ENCODE peak calls at places on chromosomes 6 and 20, in eight cellular contexts. D is GM12865, G is nephron progenitor cell, A is breast epithelium, R is upper lobe of right lung, U is ascending aorta, Z is prostate gland, I is B cell. Q is an unnamed sample.

GRCh38 chr20:46491354-46491753 is 22.0 kb downstream of the ZNF334 start:
- DNase-seq in D (no peak), G (no peak), A (no peak), R (no peak), U (no peak), Z (no peak), I (no peak), Q (no peak)

GRCh38 chr6:2162089-2162465 is 83.3 kb downstream of the GMDS start:
- DNase-seq in D (no peak), G (no peak), A (no peak), R (no peak), U (no peak), Z (no peak), I (no peak), Q (no peak)

GRCh38 chr6:27280064-27280539 is 32.0 kb downstream of the POM121L2 start:
- DNase-seq in D (peak), G (peak), A (no peak), R (no peak), U (no peak), Z (no peak), I (no peak), Q (peak)

GRCh38 chr6:130933712-130934200 is 106.5 kb downstream of the SMLR1 start:
- DNase-seq in D (no peak), G (no peak), A (no peak), R (no peak), U (no peak), Z (no peak), I (no peak), Q (no peak)

GRCh38 chr6:116278478-116278822 is 1.3 kb downstream of the TSPYL1 start:
- DNase-seq in D (no peak), G (no peak), A (no peak), R (no peak), U (no peak), Z (no peak), I (no peak), Q (no peak)

GRCh38 chr20:62553136-62553837 is 77.5 kb upstream of the GATA5 start:
- DNase-seq in D (no peak), G (no peak), A (no peak), R (no peak), U (no peak), Z (no peak), I (no peak), Q (no peak)

GRCh38 chr6:39294133-39294532 is 20.1 kb downstream of the KCNK17 start:
- DNase-seq in D (no peak), G (no peak), A (no peak), R (no peak), U (no peak), Z (no peak), I (no peak), Q (no peak)

GRCh38 chr20:17026346-17026745 is 200.5 kb upstream of the PCSK2 start:
- DNase-seq in D (no peak), G (no peak), A (no peak), R (no peak), U (no peak), Z (no peak), I (no peak), Q (no peak)

GRCh38 chr6:157392927-157393666 is 12.1 kb downstream of the ZDHHC14 start:
- DNase-seq in D (no peak), G (no peak), A (no peak), R (no peak), U (no peak), Z (no peak), I (no peak), Q (no peak)

GRCh38 chr20:50248104-50248631 is 57.5 kb downstream of the CEBPB start:
- DNase-seq in D (no peak), G (no peak), A (no peak), R (no peak), U (no peak), Z (no peak), I (no peak), Q (no peak)

GRCh38 chr6:139855741-139856206 is 481.3 kb upstream of the CITED2 start:
- DNase-seq in D (no peak), G (no peak), A (no peak), R (no peak), U (no peak), Z (no peak), I (no peak), Q (no peak)

GRCh38 chr6:63371087-63371486 is 51.3 kb upstream of the LGSN start:
- DNase-seq in D (no peak), G (no peak), A (no peak), R (no peak), U (no peak), Z (no peak), I (no peak), Q (no peak)

GRCh38 chr6:134177753-134178229 is 125.4 kb upstream of the SLC2A12 start:
- DNase-seq in D (no peak), G (no peak), A (no peak), R (no peak), U (no peak), Z (no peak), I (no peak), Q (no peak)

GRCh38 chr6:142913511-142914047 is 31.4 kb downstream of the HIVEP2 start:
- DNase-seq in D (peak), G (no peak), A (no peak), R (peak), U (peak), Z (no peak), I (peak), Q (peak)

GRCh38 chr6:152368761-152369624 is 268.2 kb downstream of the SYNE1 start:
- DNase-seq in D (no peak), G (no peak), A (no peak), R (no peak), U (no peak), Z (no peak), I (no peak), Q (no peak)

GRCh38 chr20:59749293-59749680 is 144.9 kb downstream of the PHACTR3 start:
- DNase-seq in D (no peak), G (no peak), A (no peak), R (no peak), U (no peak), Z (no peak), I (no peak), Q (no peak)

GRCh38 chr6:155315516-155315871 is 1.2 kb upstream of the TFB1M start:
- DNase-seq in D (no peak), G (no peak), A (no peak), R (no peak), U (no peak), Z (no peak), I (no peak), Q (no peak)

GRCh38 chr6:52304917-52305316 is 20.4 kb upstream of the MCM3 start:
- DNase-seq in D (peak), G (no peak), A (no peak), R (no peak), U (no peak), Z (no peak), I (peak), Q (peak)

GRCh38 chr6:168956141-168956838 is 297.4 kb downstream of the THBS2 start:
- DNase-seq in D (no peak), G (no peak), A (no peak), R (no peak), U (no peak), Z (no peak), I (no peak), Q (no peak)

GRCh38 chr6:51273228-51273961 is 454.7 kb downstream of the TFAP2B start:
- DNase-seq in D (no peak), G (no peak), A (no peak), R (no peak), U (no peak), Z (no peak), I (no peak), Q (no peak)

GRCh38 chr20:62066339-62066982 is 780 bp upstream of the TAF4 start:
- DNase-seq in D (peak), G (peak), A (peak), R (peak), U (no peak), Z (peak), I (peak), Q (peak)

GRCh38 chr6:161694995-161695394 is 421.1 kb upstream of the AGPAT4 start:
- DNase-seq in D (peak), G (no peak), A (no peak), R (no peak), U (no peak), Z (no peak), I (no peak), Q (peak)

GRCh38 chr6:15023448-15023847 is 222.4 kb upstream of the JARID2 start:
- DNase-seq in D (peak), G (no peak), A (no peak), R (no peak), U (no peak), Z (no peak), I (no peak), Q (peak)

GRCh38 chr6:42781546-42781810 is 374 bp upstream of the BICRAL start:
- DNase-seq in D (peak), G (no peak), A (no peak), R (no peak), U (no peak), Z (no peak), I (no peak), Q (peak)

GRCh38 chr20:61965606-61966491 is 99.8 kb downstream of the TAF4 start:
- DNase-seq in D (no peak), G (peak), A (peak), R (no peak), U (no peak), Z (no peak), I (no peak), Q (no peak)

GRCh38 chr6:107140581-107140980 is 25.3 kb upstream of the BEND3 start:
- DNase-seq in D (no peak), G (no peak), A (no peak), R (no peak), U (no peak), Z (no peak), I (no peak), Q (no peak)

GRCh38 chr6:32954212-32954745 is 1.4 kb upstream of the HLA-DMA start:
- DNase-seq in D (no peak), G (no peak), A (no peak), R (no peak), U (no peak), Z (no peak), I (peak), Q (no peak)

GRCh38 chr6:141443668-141444067 is 689.1 kb upstream of the GJE1 start:
- DNase-seq in D (no peak), G (no peak), A (no peak), R (no peak), U (no peak), Z (no peak), I (no peak), Q (no peak)

GRCh38 chr6:159654483-159655098 is 38.5 kb downstream of the SOD2 start:
- DNase-seq in D (peak), G (peak), A (no peak), R (no peak), U (no peak), Z (no peak), I (no peak), Q (peak)

GRCh38 chr6:161748535-161749386 is 474.9 kb upstream of the AGPAT4 start:
- DNase-seq in D (peak), G (peak), A (no peak), R (no peak), U (no peak), Z (no peak), I (no peak), Q (peak)

GRCh38 chr6:26464416-26465131 is 6.8 kb downstream of the BTN2A1 start:
- DNase-seq in D (no peak), G (no peak), A (no peak), R (no peak), U (no peak), Z (no peak), I (no peak), Q (no peak)

GRCh38 chr6:152295346-152295745 is 341.8 kb downstream of the SYNE1 start:
- DNase-seq in D (no peak), G (no peak), A (no peak), R (no peak), U (no peak), Z (no peak), I (no peak), Q (no peak)

GRCh38 chr20:51383891-51384510 is 158.5 kb downstream of the NFATC2 start:
- DNase-seq in D (no peak), G (no peak), A (no peak), R (no peak), U (no peak), Z (no peak), I (no peak), Q (no peak)

GRCh38 chr6:164927288-164928040 is 381.9 kb downstream of the C6orf118 start:
- DNase-seq in D (peak), G (peak), A (peak), R (peak), U (no peak), Z (peak), I (no peak), Q (peak)

GRCh38 chr20:32589256-32589655 is 4.1 kb upstream of the NOL4L start:
- DNase-seq in D (no peak), G (no peak), A (no peak), R (no peak), U (no peak), Z (no peak), I (no peak), Q (no peak)

GRCh38 chr20:35598899-35599775 is 16.5 kb upstream of the SPAG4 start:
- DNase-seq in D (no peak), G (no peak), A (peak), R (peak), U (no peak), Z (no peak), I (no peak), Q (peak)

GRCh38 chr20:1841554-1842140 is 53.6 kb upstream of the SIRPA start:
- DNase-seq in D (no peak), G (no peak), A (no peak), R (no peak), U (no peak), Z (peak), I (no peak), Q (no peak)

GRCh38 chr6:154157706-154158105 is 118.7 kb downstream of the OPRM1 start:
- DNase-seq in D (no peak), G (no peak), A (no peak), R (no peak), U (no peak), Z (no peak), I (no peak), Q (no peak)

GRCh38 chr6:154159126-154159525 is 120.1 kb downstream of the OPRM1 start:
- DNase-seq in D (no peak), G (no peak), A (no peak), R (no peak), U (no peak), Z (no peak), I (no peak), Q (no peak)

GRCh38 chr6:154157082-154157481 is 118.0 kb downstream of the OPRM1 start:
- DNase-seq in D (peak), G (no peak), A (no peak), R (no peak), U (no peak), Z (no peak), I (no peak), Q (peak)

GRCh38 chr6:154154389-154154967 is 115.4 kb downstream of the OPRM1 start:
- DNase-seq in D (peak), G (peak), A (no peak), R (no peak), U (no peak), Z (peak), I (no peak), Q (peak)

DNA sequence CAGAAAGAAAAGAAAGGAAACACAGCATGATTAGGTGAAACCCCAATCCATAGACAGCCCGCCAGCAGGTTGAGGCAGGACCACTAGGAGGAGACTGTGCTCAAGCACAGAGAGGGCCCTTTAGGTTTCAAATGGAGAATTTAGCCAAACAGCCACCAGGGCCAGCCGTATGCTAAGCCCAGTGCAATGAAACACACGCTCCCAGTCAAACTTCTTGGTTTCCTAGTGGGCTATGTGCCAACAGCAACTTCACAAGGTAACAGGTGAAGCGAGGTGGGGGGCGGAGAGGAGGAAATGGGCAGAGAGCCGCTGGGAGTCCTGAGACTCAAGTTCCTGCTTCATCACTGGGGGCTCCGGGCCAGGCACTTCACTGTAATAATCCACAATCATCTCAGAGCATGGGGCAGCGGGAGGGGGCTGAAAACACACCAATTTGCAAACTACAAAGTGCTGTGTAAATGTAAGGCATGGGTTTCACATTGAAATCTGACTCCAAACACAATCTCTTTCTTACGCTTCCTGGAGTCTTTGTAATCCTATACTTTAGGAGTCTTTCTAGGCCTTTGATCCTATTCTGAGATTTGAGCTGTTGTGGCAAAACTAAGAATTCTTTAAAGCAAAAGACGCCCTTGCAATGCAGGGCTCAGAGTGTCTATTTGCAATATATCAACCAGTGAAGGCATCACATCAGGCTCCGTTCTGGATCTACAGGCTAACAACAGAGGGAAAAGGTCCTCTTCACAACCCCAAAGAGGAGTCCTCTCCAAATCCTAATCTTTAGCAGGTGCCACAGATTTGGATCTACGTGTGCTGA is 117.3 kb downstream of the OPRM1 start:
- DNase-seq in D (peak), G (peak), A (peak), R (peak), U (no peak), Z (peak), I (no peak), Q (peak)
- TF ChIP-seq CTCF in D (peak), G (peak), A (no peak), R (peak), U (peak), Z (peak), I (peak), Q (peak)

DNA sequence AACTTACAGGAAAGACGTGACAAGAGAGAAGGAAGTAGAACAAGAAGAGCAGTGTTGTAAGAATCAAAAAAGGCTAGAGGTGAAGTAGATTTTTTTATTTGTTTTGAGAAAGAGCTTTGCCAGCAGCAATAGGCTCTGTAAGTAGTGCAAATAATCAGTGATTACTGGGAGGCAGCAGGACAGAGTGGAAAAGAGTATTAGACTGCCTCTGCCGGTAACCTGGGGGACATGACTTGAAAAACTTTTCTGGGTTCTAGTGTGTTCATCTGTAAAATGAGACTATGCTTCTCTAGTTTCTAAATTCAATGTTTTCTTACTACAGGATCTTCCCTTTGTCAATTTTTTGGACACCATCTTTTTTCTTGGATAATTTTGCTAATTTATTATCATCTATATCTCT is 5.8 kb upstream of the IRAK1BP1 start:
- DNase-seq in D (peak), G (no peak), A (no peak), R (no peak), U (no peak), Z (no peak), I (no peak), Q (no peak)
- TF ChIP-seq CTCF in D (no peak), G (no peak), A (no peak), R (peak), U (no peak), Z (no peak), I (no peak), Q (no peak)

DNA sequence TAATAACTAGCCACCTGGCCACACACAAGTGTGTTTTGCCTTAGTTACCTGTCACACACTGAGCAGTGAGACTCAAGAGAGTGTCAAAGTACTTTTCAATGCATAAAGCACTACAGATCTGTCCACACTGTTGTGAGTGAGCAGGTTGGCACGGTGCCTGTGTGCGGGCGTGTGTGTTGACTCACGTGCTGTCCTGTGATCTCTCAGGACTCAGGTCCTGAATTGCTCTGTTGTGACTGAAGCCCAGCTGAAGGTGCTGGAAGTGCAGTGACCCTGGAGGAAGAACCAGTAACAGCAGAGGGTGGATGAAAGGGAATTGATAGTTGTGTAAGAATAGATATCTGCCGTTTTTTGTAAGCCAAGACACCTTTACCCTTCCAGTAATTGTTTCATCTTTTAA is 18.3 kb downstream of the SLC16A10 start:
- DNase-seq in D (no peak), G (no peak), A (peak), R (peak), U (no peak), Z (peak), I (no peak), Q (no peak)
- TF ChIP-seq CTCF in D (no peak), G (no peak), A (no peak), R (no peak), U (no peak), Z (no peak), I (no peak), Q (no peak)

DNA sequence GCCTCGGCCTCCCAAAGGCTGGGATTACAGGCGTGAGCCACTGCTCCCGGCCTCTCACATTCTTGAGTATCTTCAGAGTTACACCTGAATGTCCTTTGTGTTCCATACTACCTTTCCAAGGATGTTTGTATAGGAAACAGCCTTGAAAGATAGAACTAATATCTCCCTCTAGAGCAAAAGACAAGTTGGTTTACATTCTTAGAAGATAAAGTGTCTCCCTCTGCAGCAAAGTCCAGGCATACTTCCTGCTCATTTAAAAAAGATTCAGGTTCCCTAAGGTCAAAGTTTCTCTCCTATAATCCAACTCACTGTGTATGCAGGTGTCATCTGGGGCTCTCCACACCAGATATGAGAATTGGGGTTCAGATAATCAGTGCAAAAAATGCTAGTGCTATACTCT is 224.4 kb downstream of the TPBG start:
- DNase-seq in D (no peak), G (no peak), A (no peak), R (no peak), U (no peak), Z (no peak), I (no peak), Q (no peak)
- TF ChIP-seq CTCF in D (no peak), G (no peak), A (no peak), R (no peak), U (no peak), Z (no peak), I (no peak), Q (no peak)

DNA sequence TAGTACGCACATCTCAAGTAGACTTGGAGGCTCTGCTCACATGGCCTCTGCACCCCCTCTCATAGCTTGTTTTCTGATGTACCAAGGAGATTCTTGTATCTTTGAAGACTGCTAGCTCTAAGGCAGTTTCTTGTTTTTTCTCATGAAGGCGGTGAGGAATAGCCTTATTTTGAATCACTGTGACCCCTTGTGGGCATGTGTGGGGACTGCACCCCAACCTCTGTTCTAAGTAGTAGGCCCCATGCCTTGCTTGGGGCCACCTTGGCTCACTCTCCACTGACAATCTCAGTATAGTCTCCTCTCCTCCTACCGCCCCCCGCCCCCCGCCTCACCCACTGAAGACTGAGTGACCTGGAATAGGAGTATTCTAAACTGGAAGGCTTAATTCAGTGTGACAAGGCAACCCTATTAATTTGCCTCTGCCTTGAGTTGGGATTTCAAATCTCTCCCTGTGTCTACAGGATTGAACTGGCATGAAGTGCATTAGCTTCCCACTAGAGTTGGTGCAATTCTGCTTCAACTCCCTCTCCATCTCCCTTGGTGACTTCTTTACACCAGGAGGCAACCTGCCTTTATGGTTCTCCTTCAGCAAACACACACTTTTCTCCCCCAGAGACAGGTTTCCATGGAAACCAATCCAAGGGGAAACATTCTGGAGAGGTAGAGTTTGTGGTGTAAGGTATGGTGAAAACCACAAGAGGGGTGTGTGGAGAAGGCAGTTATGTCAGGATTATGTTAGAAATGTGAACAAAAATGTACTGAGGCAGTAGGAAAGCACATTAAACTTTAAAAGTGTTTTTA is 75.4 kb upstream of the ECI2 start:
- DNase-seq in D (peak), G (peak), A (peak), R (peak), U (no peak), Z (peak), I (peak), Q (peak)
- TF ChIP-seq CTCF in D (peak), G (peak), A (peak), R (peak), U (no peak), Z (peak), I (peak), Q (peak)

Q was measured in GM13977.